ENCODE peak calls at places on chromosomes 16 and 17, in six cellular contexts. I, X, P, O, K and J are unnamed samples.

GRCh38 chr17:49739662-49740271 is 24.2 kb downstream of the FAM117A start:
- DNase-seq in I (peak), X (peak), P (no peak), O (peak), K (no peak), J (no peak)

GRCh38 chr17:57626520-57627210 is 118.4 kb downstream of the CCDC182 start:
- DNase-seq in I (no peak), X (no peak), P (no peak), O (no peak), K (no peak), J (no peak)

GRCh38 chr17:32755045-32755805 is 121.7 kb downstream of the MYO1D start:
- DNase-seq in I (peak), X (no peak), P (peak), O (no peak), K (no peak), J (peak)

GRCh38 chr16:56673916-56674315 is 4.3 kb downstream of the MT1H start:
- DNase-seq in I (no peak), X (no peak), P (no peak), O (no peak), K (peak), J (no peak)

GRCh38 chr16:21190599-21190998 is 20.8 kb downstream of the ZP2 start:
- DNase-seq in I (no peak), X (no peak), P (no peak), O (no peak), K (no peak), J (no peak)

GRCh38 chr16:49980166-49980565 is 44.9 kb upstream of the CNEP1R1 start:
- DNase-seq in I (no peak), X (no peak), P (no peak), O (no peak), K (no peak), J (no peak)

GRCh38 chr17:44541884-44542581 is 15.3 kb upstream of the FZD2 start:
- DNase-seq in I (no peak), X (no peak), P (no peak), O (no peak), K (no peak), J (no peak)

GRCh38 chr17:48787850-48788249 is 29.2 kb downstream of the TTLL6 start:
- DNase-seq in I (no peak), X (no peak), P (no peak), O (no peak), K (peak), J (no peak)

GRCh38 chr17:4672055-4672630 is 30.7 kb upstream of the ALOX15 start:
- DNase-seq in I (no peak), X (no peak), P (no peak), O (no peak), K (no peak), J (no peak)

GRCh38 chr17:7912927-7913524 is 3.1 kb downstream of the RNF227 start:
- DNase-seq in I (peak), X (no peak), P (peak), O (peak), K (no peak), J (peak)